ENCODE peak calls at places on chromosomes 16 and 17, in eight cellular contexts. U is WERI-Rb-1, F is lower lobe of right lung, P is Peyer's patch, V is vagina, T is adrenal gland, G is neuronal stem cell, H is ovary. N is an unnamed sample. For H3K36me3, the result is how much of the 10 kb centered on the place peaks cover.

GRCh38 chr17:43360376-43360738 is 38.4 kb upstream of the ARL4D start:
- DNase-seq in P (peak), G (no peak), T (peak), V (no peak), F (no peak), H (no peak), U (peak), N (peak)

GRCh38 chr16:55836158-55836611 is 3.3 kb upstream of the CES1 start:
- DNase-seq in G (no peak), P (no peak), H (no peak), U (no peak), T (peak), F (no peak), V (no peak), N (no peak)

GRCh38 chr16:71352466-71352865 is 6.1 kb upstream of the CALB2 start:
- DNase-seq in P (no peak), V (no peak), T (no peak), F (no peak), H (no peak), G (no peak), U (no peak), N (no peak)

GRCh38 chr16:52597772-52598483 is 51.0 kb upstream of the TOX3 start:
- DNase-seq in T (no peak), H (no peak), G (peak), P (no peak), F (no peak), U (no peak), V (no peak), N (no peak)

GRCh38 chr16:70744366-70744765 is 56.6 kb downstream of the VAC14 start:
- DNase-seq in P (no peak), H (no peak), F (no peak), T (no peak), U (no peak), G (no peak), V (no peak), N (no peak)

GRCh38 chr17:82787081-82787848 is 35.4 kb downstream of the TBCD start:
- DNase-seq in V (no peak), T (no peak), H (no peak), U (no peak), P (no peak), G (no peak), F (no peak), N (no peak)

GRCh38 chr17:63399856-63400255 is 46.2 kb downstream of the CYB561 start:
- DNase-seq in T (peak), V (no peak), U (no peak), P (peak), G (no peak), F (no peak), H (peak), N (no peak)

GRCh38 chr17:76568771-76569170 is 16.9 kb downstream of the ST6GALNAC2 start:
- DNase-seq in G (no peak), P (no peak), T (no peak), F (no peak), H (no peak), V (peak), U (no peak), N (no peak)

GRCh38 chr16:23539984-23540816 is 16.9 kb downstream of the EARS2 start:
- DNase-seq in F (no peak), P (no peak), G (no peak), U (no peak), V (no peak), H (no peak), T (no peak), N (peak)

GRCh38 chr17:35968520-35969054 is 12.7 kb downstream of the CCL16 start:
- DNase-seq in G (no peak), V (no peak), H (no peak), U (no peak), T (no peak), P (no peak), F (no peak), N (no peak)

GRCh38 chr16:56298948-56299602 is 107.8 kb downstream of the GNAO1 start:
- DNase-seq in G (no peak), U (no peak), V (no peak), T (no peak), F (peak), H (no peak), P (no peak), N (no peak)

GRCh38 chr16:62194828-62195227 is 158.6 kb upstream of the CDH8 start:
- DNase-seq in V (no peak), U (no peak), H (no peak), F (no peak), G (no peak), P (no peak), T (no peak), N (peak)

GRCh38 chr16:76318565-76318964 is 41.4 kb downstream of the CNTNAP4 start:
- DNase-seq in P (no peak), T (no peak), F (no peak), U (no peak), G (no peak), V (no peak), H (no peak), N (no peak)

GRCh38 chr16:50310308-50311133 is 44.2 kb downstream of the ADCY7 start:
- DNase-seq in G (no peak), P (peak), F (peak), T (peak), U (no peak), H (no peak), V (no peak), N (no peak)

GRCh38 chr17:38685485-38685884 is 10.7 kb upstream of the EPOP start:
- DNase-seq in V (no peak), H (no peak), G (no peak), T (no peak), P (peak), U (no peak), F (peak), N (no peak)

GRCh38 chr16:68447721-68448359 is 468 bp downstream of the SMPD3 start:
- DNase-seq in P (no peak), V (no peak), G (peak), U (no peak), T (no peak), F (no peak), H (no peak), N (no peak)

GRCh38 chr17:72053069-72053846 is 67.6 kb upstream of the SOX9 start:
- DNase-seq in U (peak), F (no peak), P (no peak), G (no peak), H (no peak), V (no peak), T (no peak), N (no peak)

GRCh38 chr17:31424944-31425582 is 33.6 kb downstream of the RAB11FIP4 start:
- DNase-seq in H (no peak), P (no peak), U (peak), V (no peak), T (peak), G (no peak), F (no peak), N (no peak)

GRCh38 chr16:67101683-67102082 is 8.1 kb upstream of the PHAF1 start:
- DNase-seq in G (no peak), P (no peak), V (no peak), U (no peak), T (no peak), H (no peak), F (no peak), N (no peak)

GRCh38 chr17:57533684-57534305 is 211.3 kb downstream of the CCDC182 start:
- DNase-seq in F (no peak), T (no peak), U (no peak), V (no peak), G (no peak), H (no peak), P (no peak), N (no peak)

GRCh38 chr16:31269541-31269940 is 9.8 kb downstream of the ITGAM start:
- DNase-seq in G (no peak), P (no peak), U (no peak), F (no peak), T (no peak), H (no peak), V (no peak), N (no peak)

GRCh38 chr17:11336290-11336995 is 95.4 kb downstream of the SHISA6 start:
- DNase-seq in H (no peak), G (no peak), T (no peak), U (no peak), V (no peak), F (no peak), P (no peak), N (no peak)

GRCh38 chr17:27552467-27552779 is 78.6 kb upstream of the LGALS9 start:
- DNase-seq in V (no peak), T (no peak), H (no peak), U (no peak), P (no peak), F (no peak), G (no peak), N (peak)

GRCh38 chr17:51508048-51508447 is 247.7 kb downstream of the UTP18 start:
- DNase-seq in U (no peak), T (no peak), G (no peak), V (no peak), F (no peak), H (no peak), P (no peak), N (no peak)

GRCh38 chr16:68517606-68518161 is 21.4 kb upstream of the ZFP90 start:
- DNase-seq in U (peak), G (no peak), H (no peak), F (no peak), T (no peak), P (no peak), V (no peak), N (no peak)

GRCh38 chr17:10699861-10700260 is 2.5 kb downstream of the ADPRM start:
- DNase-seq in T (no peak), P (no peak), V (no peak), G (no peak), H (no peak), F (no peak), U (no peak), N (no peak)

GRCh38 chr16:10558746-10559641 is 21.4 kb downstream of the EMP2 start:
- DNase-seq in G (no peak), H (peak), U (no peak), F (peak), T (peak), P (peak), V (no peak), N (peak)

GRCh38 chr17:41687828-41688640 is 651 bp upstream of the EIF1 start:
- DNase-seq in G (no peak), T (peak), V (no peak), F (peak), H (peak), P (peak), U (peak), N (peak)

GRCh38 chr17:16516594-16517018 is 24.6 kb upstream of the LRRC75A start:
- DNase-seq in G (no peak), U (no peak), T (peak), F (no peak), P (peak), V (no peak), H (peak), N (peak)

GRCh38 chr16:88649195-88649923 is 1.5 kb downstream of the CYBA start:
- DNase-seq in F (peak), U (no peak), T (no peak), P (peak), V (no peak), H (no peak), G (no peak), N (no peak)

GRCh38 chr17:63001689-63002394 is 35.8 kb downstream of the TANC2 start:
- DNase-seq in T (no peak), V (no peak), F (no peak), H (no peak), U (no peak), P (no peak), G (no peak), N (peak)

GRCh38 chr16:69726313-69727060 is at the start of gene NQO1:
- DNase-seq in H (peak), T (peak), G (peak), U (peak), P (peak), F (peak), V (no peak), N (peak)

GRCh38 chr16:69725480-69726312 is 664 bp downstream of the NQO1 start:
- DNase-seq in H (no peak), U (no peak), G (no peak), P (peak), T (no peak), V (no peak), F (no peak), N (no peak)

GRCh38 chr16:69724414-69724873 is 1.9 kb downstream of the NQO1 start:
- DNase-seq in H (no peak), P (peak), T (no peak), G (no peak), U (no peak), F (no peak), V (no peak), N (no peak)

GRCh38 chr16:69727916-69728270 is 1.5 kb upstream of the NQO1 start:
- DNase-seq in F (peak), V (no peak), U (no peak), P (peak), G (no peak), T (peak), H (no peak), N (peak)

GRCh38 chr16:69724981-69725479 is 1.3 kb downstream of the NQO1 start:
- DNase-seq in P (peak), H (no peak), G (no peak), T (peak), U (no peak), F (no peak), V (no peak), N (no peak)
- H3K36me3 ChIP-seq in P (under half), H (under half), G (under half), T (under half), U (under half), F (under half), V (under half), N (under half)

GRCh38 chr17:40548491-40548981 is 16.7 kb downstream of the CCR7 start:
- DNase-seq in F (no peak), P (no peak), T (peak), V (no peak), H (no peak), G (no peak), U (peak), N (no peak)
- H3K27ac ChIP-seq in F (peak), P (peak), T (peak), V (peak), H (peak), G (no peak), U (no peak), N (peak)

GRCh38 chr16:2775765-2776499 is 1.1 kb downstream of the ELOB start:
- DNase-seq in P (no peak), G (no peak), V (no peak), U (no peak), F (peak), H (no peak), T (no peak), N (no peak)

GRCh38 chr16:2778692-2778958 is 1.5 kb upstream of the ELOB start:
- DNase-seq in U (no peak), P (peak), F (no peak), G (no peak), V (no peak), T (no peak), H (no peak), N (no peak)

GRCh38 chr16:2777231-2777902 is at the start of gene ELOB:
- DNase-seq in U (peak), T (peak), G (peak), F (peak), P (peak), V (no peak), H (peak), N (peak)

GRCh38 chr16:2775317-2775716 is 1.8 kb downstream of the ELOB start:
- DNase-seq in V (no peak), H (no peak), P (no peak), T (no peak), F (peak), U (no peak), G (no peak), N (no peak)

GRCh38 chr16:2776500-2777139 is 460 bp downstream of the ELOB start:
- DNase-seq in T (no peak), G (peak), U (no peak), P (peak), F (peak), V (no peak), H (no peak), N (peak)
- H3K36me3 ChIP-seq in T (under half), G (under half), U (under half), P (under half), F (under half), V (under half), H (under half), N (under half)

DNA sequence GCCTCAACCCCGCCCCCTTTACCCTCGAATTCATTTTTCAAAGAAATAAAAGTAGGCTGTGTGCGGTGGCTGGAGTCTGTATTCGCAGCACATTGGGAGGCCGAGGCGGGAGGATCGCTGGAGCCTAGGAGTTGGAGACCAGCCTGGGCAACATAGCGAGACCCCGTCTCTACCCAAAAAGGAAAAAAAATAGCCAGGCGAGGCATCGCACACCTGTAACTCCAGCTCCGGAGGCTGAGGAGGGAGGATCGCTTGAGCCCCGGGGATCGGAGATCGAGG is 671 bp upstream of the TOP2A start:
- DNase-seq in F (no peak), T (no peak), P (peak), H (no peak), V (no peak), G (no peak), U (no peak), N (no peak)
- H3K27ac ChIP-seq in F (peak), T (peak), P (peak), H (no peak), V (peak), G (peak), U (peak), N (peak)

GRCh38 chr17:78400581-78401240 is 22.3 kb downstream of the PGS1 start:
- DNase-seq in V (no peak), U (no peak), P (no peak), T (no peak), F (no peak), G (no peak), H (no peak), N (peak)

GRCh38 chr17:78406396-78406795 is 27.9 kb downstream of the PGS1 start:
- DNase-seq in H (no peak), G (no peak), U (no peak), T (no peak), F (no peak), V (no peak), P (no peak), N (no peak)

GRCh38 chr17:78401891-78402290 is 23.4 kb downstream of the PGS1 start:
- DNase-seq in U (no peak), V (no peak), H (no peak), T (no peak), G (no peak), F (no peak), P (no peak), N (no peak)

GRCh38 chr17:78401246-78401645 is 22.8 kb downstream of the PGS1 start:
- DNase-seq in G (no peak), H (no peak), F (no peak), U (no peak), T (no peak), V (no peak), P (no peak), N (no peak)

GRCh38 chr17:78403822-78404221 is 25.4 kb downstream of the PGS1 start:
- DNase-seq in V (no peak), F (no peak), H (no peak), T (no peak), P (no peak), G (no peak), U (no peak), N (no peak)
- H3K36me3 ChIP-seq in V (half or more), F (half or more), H (under half), T (under half), P (half or more), G (half or more), U (half or more), N (half or more)

DNA sequence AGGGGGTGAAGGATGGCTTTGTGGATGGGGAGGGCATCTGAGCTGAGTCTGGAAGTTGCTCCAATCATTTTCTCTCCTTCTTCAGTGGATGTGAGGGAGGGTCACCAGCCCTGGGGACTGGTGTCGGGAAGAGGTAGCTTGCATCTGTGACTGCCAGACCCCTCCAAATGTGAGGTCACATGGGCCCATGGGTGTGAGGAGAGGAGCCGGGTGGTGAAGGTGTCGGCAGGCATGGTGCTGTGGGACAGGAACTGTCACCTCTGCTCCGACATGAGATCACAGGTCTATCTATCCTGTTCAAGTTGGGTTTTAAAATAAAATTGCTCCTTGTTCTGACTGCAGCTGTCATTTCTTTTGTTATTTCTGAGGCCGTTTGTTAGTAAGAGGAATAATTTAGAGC is 351.1 kb downstream of the CPPED1 start:
- DNase-seq in T (no peak), U (no peak), F (no peak), P (peak), V (no peak), H (no peak), G (no peak), N (no peak)
- H3K27ac ChIP-seq in T (no peak), U (no peak), F (no peak), P (no peak), V (no peak), H (no peak), G (no peak), N (no peak)

DNA sequence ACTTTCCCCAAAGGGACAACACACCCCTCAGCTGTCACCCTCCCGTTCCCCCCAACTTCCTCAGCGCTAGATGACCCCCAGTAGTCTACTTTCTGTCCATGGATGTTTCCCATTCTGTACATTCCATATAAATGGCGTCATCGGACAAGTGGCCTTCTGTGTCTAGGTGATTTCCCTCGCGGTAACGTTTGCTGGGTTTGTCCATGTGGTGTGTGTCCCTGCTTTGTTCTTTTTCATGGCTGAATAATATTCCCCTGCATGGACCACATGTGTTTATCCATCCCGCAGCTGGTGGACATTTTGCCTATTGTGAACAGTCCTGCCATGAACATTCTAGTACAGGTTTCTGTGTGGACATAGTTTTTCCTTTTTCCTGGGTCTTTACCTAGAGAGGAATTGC is 7.3 kb upstream of the TEDC2 start:
- DNase-seq in F (no peak), G (no peak), P (no peak), H (no peak), V (no peak), U (no peak), T (no peak), N (no peak)
- H3K36me3 ChIP-seq in F (under half), G (half or more), P (under half), H (under half), V (under half), U (half or more), T (under half), N (under half)

GRCh38 chr17:79644617-79645016 is 33.8 kb upstream of the RBFOX3 start:
- DNase-seq in H (no peak), V (no peak), U (no peak), G (no peak), T (no peak), P (no peak), F (no peak), N (no peak)

GRCh38 chr17:79646721-79647455 is 36.0 kb upstream of the RBFOX3 start:
- DNase-seq in G (no peak), U (peak), H (no peak), T (no peak), F (no peak), V (peak), P (no peak), N (no peak)

GRCh38 chr17:79645777-79646088 is 34.9 kb upstream of the RBFOX3 start:
- DNase-seq in F (no peak), P (no peak), G (no peak), U (peak), H (peak), V (peak), T (no peak), N (no peak)

GRCh38 chr17:79647456-79647915 is 36.6 kb upstream of the RBFOX3 start:
- DNase-seq in G (no peak), P (no peak), T (peak), U (peak), F (no peak), V (no peak), H (no peak), N (no peak)

GRCh38 chr17:79645022-79645776 is 34.3 kb upstream of the RBFOX3 start:
- DNase-seq in T (peak), F (no peak), V (peak), H (peak), P (peak), U (peak), G (no peak), N (no peak)
- H3K27ac ChIP-seq in T (no peak), F (no peak), V (no peak), H (no peak), P (no peak), U (no peak), G (no peak), N (no peak)